ENCODE peak calls at places on chromosomes 6 and 20, in seven cellular contexts. R, B, W, Q, M, F and N are unnamed samples.

GRCh38 chr20:61340157-61340556 is 88.1 kb downstream of the CDH4 start:
- DNase-seq in R (no peak), B (no peak), W (no peak), Q (no peak), M (no peak), F (no peak), N (no peak)

GRCh38 chr20:60009826-60010616 is 51.8 kb downstream of the CDH26 start:
- DNase-seq in R (peak), B (no peak), W (no peak), Q (no peak), M (no peak), F (no peak), N (no peak)

GRCh38 chr6:152223622-152224021 is 413.5 kb downstream of the SYNE1 start:
- DNase-seq in R (no peak), B (no peak), W (no peak), Q (peak), M (no peak), F (no peak), N (no peak)

GRCh38 chr6:63441266-63441956 is 121.6 kb upstream of the LGSN start:
- DNase-seq in R (peak), B (no peak), W (no peak), Q (no peak), M (no peak), F (no peak), N (no peak)

GRCh38 chr6:73802366-73802765 is 106.4 kb downstream of the CD109 start:
- DNase-seq in R (no peak), B (no peak), W (no peak), Q (no peak), M (no peak), F (no peak), N (no peak)

GRCh38 chr6:165229216-165229615 is 80.2 kb downstream of the C6orf118 start:
- DNase-seq in R (no peak), B (no peak), W (no peak), Q (no peak), M (peak), F (no peak), N (no peak)

GRCh38 chr6:109406196-109406595 is 23.9 kb upstream of the CD164 start:
- DNase-seq in R (no peak), B (peak), W (peak), Q (no peak), M (no peak), F (no peak), N (no peak)

GRCh38 chr20:23928788-23929187 is 49.2 kb upstream of the CST5 start:
- DNase-seq in R (no peak), B (no peak), W (no peak), Q (no peak), M (no peak), F (no peak), N (no peak)

GRCh38 chr6:11648436-11648775 is 110.9 kb downstream of the TMEM170B start:
- DNase-seq in R (no peak), B (no peak), W (no peak), Q (no peak), M (no peak), F (no peak), N (no peak)

GRCh38 chr6:39865011-39865888 is 69.0 kb downstream of the MOCS1 start:
- DNase-seq in R (peak), B (peak), W (peak), Q (peak), M (peak), F (peak), N (peak)

GRCh38 chr20:50594591-50595432 is 84.6 kb downstream of the PTPN1 start:
- DNase-seq in R (no peak), B (no peak), W (no peak), Q (no peak), M (no peak), F (no peak), N (no peak)

GRCh38 chr6:157054531-157054979 is 268.8 kb downstream of the TMEM242 start:
- DNase-seq in R (no peak), B (no peak), W (no peak), Q (no peak), M (no peak), F (no peak), N (peak)

GRCh38 chr6:15956205-15957106 is 172.4 kb upstream of the MYLIP start:
- DNase-seq in R (no peak), B (peak), W (no peak), Q (no peak), M (peak), F (peak), N (no peak)

DNA sequence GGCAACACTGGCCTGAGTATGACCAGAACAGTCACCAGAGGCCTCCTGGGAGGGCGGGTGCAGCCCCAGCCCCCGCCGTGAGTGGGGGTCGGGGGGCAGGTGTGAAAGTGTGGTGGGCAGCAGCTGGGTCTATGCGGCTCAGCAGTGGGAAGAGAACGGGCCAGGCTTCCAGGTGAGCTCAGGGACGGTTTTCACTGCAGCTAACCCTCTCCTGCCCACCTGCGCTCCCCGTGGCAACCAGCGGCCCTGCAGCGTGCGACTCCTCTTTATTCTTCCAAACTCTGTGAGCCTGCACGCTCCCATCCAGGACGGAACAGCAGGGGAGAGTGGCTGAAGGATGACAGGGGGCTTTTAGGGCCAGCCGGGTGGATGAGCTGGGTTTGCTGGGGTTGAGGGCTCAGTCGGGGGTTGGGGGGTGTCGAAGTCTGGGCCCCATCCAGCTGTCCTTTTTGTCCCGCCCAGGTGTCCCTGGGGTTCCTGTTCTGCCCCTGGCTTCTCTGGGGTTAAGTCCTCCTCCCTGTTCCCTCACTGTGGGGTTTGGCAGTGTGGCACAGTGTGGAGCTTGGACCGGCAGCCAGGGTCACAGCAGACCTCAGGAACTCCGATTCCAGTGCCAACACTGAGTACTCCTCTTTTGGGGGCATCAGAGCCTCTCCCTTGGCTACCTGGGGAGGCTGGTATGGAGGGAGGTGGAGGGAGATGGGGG is 859 bp upstream of the BIRC7 start:
- DNase-seq in R (peak), B (no peak), W (no peak), Q (peak), M (peak), F (no peak), N (no peak)
- TF ChIP-seq CTCF in R (peak), B (peak), W (peak), Q (peak), M (peak), F (no peak), N (peak)

DNA sequence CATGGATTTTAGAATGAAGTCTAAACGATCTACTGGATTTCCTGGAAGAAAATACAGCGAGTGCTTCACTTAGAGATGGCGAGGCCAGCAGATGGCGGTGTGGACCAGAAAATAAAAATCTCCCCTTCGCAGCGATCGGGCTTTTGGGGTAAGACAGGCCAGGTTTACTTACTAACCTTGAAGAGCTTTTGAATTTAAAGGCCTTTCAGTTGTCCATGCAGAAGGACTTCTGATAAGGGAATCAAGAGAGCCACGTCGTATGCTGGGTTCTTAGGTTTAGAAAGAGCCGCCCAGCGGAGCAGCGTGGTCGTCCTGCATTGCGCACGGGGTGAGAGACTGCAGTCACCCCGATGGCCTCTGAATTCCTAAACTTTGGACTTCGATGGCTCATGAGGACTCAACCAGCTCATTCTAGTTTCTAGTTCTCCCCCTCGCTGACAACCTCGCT is 125.2 kb upstream of the RALGAPA2 start:
- DNase-seq in R (peak), B (peak), W (peak), Q (peak), M (peak), F (peak), N (peak)
- TF ChIP-seq CTCF in R (peak), B (peak), W (peak), Q (peak), M (no peak), F (no peak), N (peak)

GRCh38 chr6:4059115-4059777 is 19.7 kb downstream of the FAM217A start:
- DNase-seq in R (no peak), B (peak), W (peak), Q (no peak), M (peak), F (no peak), N (no peak)
- TF ChIP-seq CTCF in R (no peak), B (peak), W (peak), Q (no peak), M (no peak), F (no peak), N (no peak)

GRCh38 chr6:32853541-32854375 is at the start of the genes PSMB9 and TAP1:
- DNase-seq in R (peak), B (peak), W (peak), Q (peak), M (peak), F (peak), N (peak)
- TF ChIP-seq CTCF in R (peak), B (peak), W (peak), Q (peak), M (peak), F (peak), N (peak)

DNA sequence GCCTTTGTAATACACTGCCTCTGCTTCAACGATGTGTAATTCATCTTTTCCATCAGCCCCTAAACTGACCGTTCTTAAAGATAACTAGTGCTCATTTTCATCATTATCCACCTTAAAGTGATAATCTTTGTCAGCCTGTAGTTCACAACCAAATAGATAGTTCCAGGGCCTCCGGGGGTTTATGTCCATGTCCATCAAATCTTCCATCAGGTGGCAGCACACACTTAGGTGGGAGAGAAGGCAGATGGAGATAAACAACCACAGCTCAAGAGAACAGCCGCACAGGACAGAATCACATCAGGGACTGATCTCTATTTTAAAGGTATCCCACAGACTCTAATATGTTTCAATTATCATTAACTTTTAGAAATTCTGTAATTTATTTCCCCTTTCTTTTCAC is 90.9 kb downstream of the LMBRD1 start:
- DNase-seq in R (no peak), B (no peak), W (no peak), Q (no peak), M (no peak), F (no peak), N (no peak)
- TF ChIP-seq CTCF in R (peak), B (no peak), W (no peak), Q (no peak), M (no peak), F (no peak), N (no peak)

GRCh38 chr6:3310710-3311109 is 52.0 kb downstream of the PSMG4 start:
- DNase-seq in R (no peak), B (no peak), W (no peak), Q (no peak), M (no peak), F (no peak), N (no peak)

GRCh38 chr6:3309391-3310050 is 50.8 kb downstream of the PSMG4 start:
- DNase-seq in R (no peak), B (no peak), W (no peak), Q (no peak), M (no peak), F (no peak), N (no peak)

GRCh38 chr6:3312604-3313167 is 53.9 kb downstream of the PSMG4 start:
- DNase-seq in R (no peak), B (no peak), W (no peak), Q (no peak), M (no peak), F (no peak), N (no peak)

GRCh38 chr6:3310051-3310448 is 51.3 kb downstream of the PSMG4 start:
- DNase-seq in R (no peak), B (no peak), W (no peak), Q (no peak), M (no peak), F (no peak), N (no peak)

GRCh38 chr6:3311798-3312197 is 53.1 kb downstream of the PSMG4 start:
- DNase-seq in R (no peak), B (no peak), W (no peak), Q (no peak), M (no peak), F (no peak), N (no peak)
- TF ChIP-seq CTCF in R (no peak), B (no peak), W (no peak), Q (no peak), M (no peak), F (no peak), N (no peak)